ENCODE peak calls at places on chromosomes 1 and 21, in nine cellular contexts. P, I, W, C, Z, B, U, N and D are unnamed samples.

GRCh38 chr1:229205854-229206253 is 65.1 kb upstream of the RAB4A start:
- DNase-seq in B (no peak), W (no peak), U (no peak), Z (no peak), N (no peak), C (no peak), I (no peak), P (no peak), D (no peak)

GRCh38 chr21:46295996-46296752 is 10.0 kb downstream of the YBEY start:
- DNase-seq in U (peak), B (no peak), P (no peak), W (no peak), C (peak), Z (peak), I (no peak), N (no peak), D (peak)

GRCh38 chr1:76944942-76945341 is 77.7 kb downstream of the ST6GALNAC5 start:
- DNase-seq in C (no peak), W (no peak), P (no peak), Z (no peak), B (no peak), U (no peak), I (no peak), N (no peak), D (no peak)

GRCh38 chr1:114428083-114428754 is 82.8 kb downstream of the TRIM33 start:
- DNase-seq in U (no peak), I (no peak), W (no peak), Z (no peak), C (no peak), B (no peak), N (peak), P (peak), D (no peak)

GRCh38 chr1:99544328-99544727 is 101.6 kb upstream of the PALMD start:
- DNase-seq in N (no peak), Z (no peak), B (no peak), P (no peak), U (no peak), I (no peak), W (peak), C (no peak), D (no peak)

GRCh38 chr1:153438599-153438998 is 21.9 kb downstream of the S100A7 start:
- DNase-seq in P (no peak), Z (no peak), U (no peak), B (no peak), N (no peak), W (no peak), I (no peak), C (no peak), D (no peak)

GRCh38 chr1:78038071-78038470 is 7.7 kb upstream of the GIPC2 start:
- DNase-seq in P (peak), I (no peak), C (no peak), W (no peak), Z (no peak), B (no peak), N (no peak), U (no peak), D (no peak)

GRCh38 chr1:30860320-30860652 is 48.3 kb downstream of the SDC3 start:
- DNase-seq in C (no peak), U (no peak), B (no peak), W (no peak), P (no peak), N (no peak), I (no peak), Z (no peak), D (no peak)

GRCh38 chr1:201766117-201766863 is 62.7 kb upstream of the IPO9 start:
- DNase-seq in U (no peak), W (no peak), B (no peak), C (no peak), P (no peak), I (no peak), N (peak), Z (no peak), D (no peak)

GRCh38 chr21:45970674-45971486 is 10.7 kb upstream of the COL6A1 start:
- DNase-seq in N (peak), U (peak), B (no peak), P (peak), Z (peak), I (no peak), C (peak), W (peak), D (peak)

GRCh38 chr1:53090227-53091147 is 28.5 kb downstream of the PODN start:
- DNase-seq in W (no peak), B (no peak), Z (no peak), U (no peak), I (no peak), N (peak), C (no peak), P (no peak), D (no peak)

GRCh38 chr1:173914366-173914871 is 2.7 kb downstream of the SERPINC1 start:
- DNase-seq in B (peak), C (no peak), W (no peak), P (peak), I (no peak), U (peak), N (peak), Z (peak), D (peak)